ENCODE peak calls at places on chromosomes 12 and 14, in four cellular contexts. J is colonic mucosa, D is AG09309, I is psoas muscle. N is an unnamed sample.

GRCh38 chr14:33592298-33592697 is 358.6 kb downstream of the EGLN3 start:
- DNase-seq in J (no peak), D (no peak), I (no peak), N (no peak)

GRCh38 chr14:61334197-61334701 is 12.9 kb downstream of the PRKCH start:
- DNase-seq in J (no peak), D (no peak), I (no peak), N (no peak)

GRCh38 chr12:112236786-112237185 is 111.4 kb downstream of the TRAFD1 start:
- DNase-seq in J (no peak), D (no peak), I (no peak), N (no peak)

GRCh38 chr14:94654071-94654974 is 42.1 kb downstream of the SERPINA3 start:
- DNase-seq in J (no peak), D (no peak), I (no peak), N (no peak)

GRCh38 chr14:100214768-100215079 is 24.2 kb upstream of the YY1 start:
- DNase-seq in J (no peak), D (no peak), I (no peak), N (no peak)

GRCh38 chr14:56998728-56999127 is 188.4 kb upstream of the OTX2 start:
- DNase-seq in J (no peak), D (no peak), I (no peak), N (no peak)

GRCh38 chr14:20377171-20377570 is 33.7 kb downstream of the PARP2 start:
- DNase-seq in J (no peak), D (no peak), I (no peak), N (no peak)

GRCh38 chr12:123043536-123044001 is 63.1 kb downstream of the ARL6IP4 start:
- DNase-seq in J (peak), D (peak), I (peak), N (peak)

GRCh38 chr12:124747426-124748161 is 116.1 kb downstream of the SCARB1 start:
- DNase-seq in J (peak), D (peak), I (no peak), N (peak)

GRCh38 chr14:103483600-103483999 is 39.0 kb downstream of the CKB start:
- DNase-seq in J (no peak), D (peak), I (no peak), N (no peak)

GRCh38 chr12:57212701-57213067 is 3.9 kb upstream of the NXPH4 start:
- DNase-seq in J (no peak), D (no peak), I (no peak), N (no peak)

GRCh38 chr12:79415754-79416435 is 274.9 kb downstream of the PAWR start:
- DNase-seq in J (peak), D (no peak), I (no peak), N (peak)

GRCh38 chr12:75820848-75821578 is 210.6 kb downstream of the PHLDA1 start:
- DNase-seq in J (peak), D (peak), I (peak), N (no peak)

GRCh38 chr12:95674631-95675030 is 115.9 kb downstream of the NTN4 start:
- DNase-seq in J (no peak), D (no peak), I (no peak), N (no peak)

GRCh38 chr12:104793280-104793679 is 164.8 kb downstream of the SLC41A2 start:
- DNase-seq in J (no peak), D (peak), I (no peak), N (no peak)

GRCh38 chr12:108752387-108752786 is 21.1 kb upstream of the CORO1C start:
- DNase-seq in J (no peak), D (no peak), I (no peak), N (peak)

GRCh38 chr14:26412421-26412820 is 185.4 kb downstream of the NOVA1 start:
- DNase-seq in J (no peak), D (no peak), I (no peak), N (no peak)

GRCh38 chr12:11836282-11836963 is 186.9 kb downstream of the ETV6 start:
- DNase-seq in J (no peak), D (no peak), I (no peak), N (no peak)

GRCh38 chr12:5078423-5078822 is 34.7 kb downstream of the KCNA5 start:
- DNase-seq in J (no peak), D (no peak), I (no peak), N (no peak)

GRCh38 chr12:110165540-110166159 is 41.5 kb downstream of the IFT81 start:
- DNase-seq in J (no peak), D (no peak), I (no peak), N (no peak)

GRCh38 chr12:96585977-96586376 is 96.6 kb downstream of the CFAP54 start:
- DNase-seq in J (no peak), D (no peak), I (no peak), N (no peak)

GRCh38 chr12:106049105-106049504 is 89.6 kb downstream of the NUAK1 start:
- DNase-seq in J (no peak), D (no peak), I (no peak), N (no peak)

GRCh38 chr14:96299441-96299840 is 43.4 kb downstream of the BDKRB1 start:
- DNase-seq in J (no peak), D (no peak), I (no peak), N (no peak)

GRCh38 chr12:130764475-130765185 is 48.5 kb upstream of the RIMBP2 start:
- DNase-seq in J (no peak), D (no peak), I (no peak), N (peak)

GRCh38 chr12:15729097-15729496 is 60.1 kb downstream of the EPS8 start:
- DNase-seq in J (no peak), D (no peak), I (no peak), N (no peak)

GRCh38 chr12:24617471-24617870 is 331.4 kb downstream of the BCAT1 start:
- DNase-seq in J (no peak), D (no peak), I (no peak), N (no peak)

GRCh38 chr12:54587315-54587821 is 1.1 kb downstream of the PPP1R1A start:
- DNase-seq in J (no peak), D (no peak), I (peak), N (no peak)

GRCh38 chr12:64186789-64187188 is 35.3 kb downstream of the KICS2 start:
- DNase-seq in J (no peak), D (no peak), I (no peak), N (no peak)

GRCh38 chr14:104521816-104522745 is 57.5 kb upstream of the C14orf180 start:
- DNase-seq in J (no peak), D (no peak), I (no peak), N (no peak)

GRCh38 chr12:109719123-109720022 is 5.7 kb downstream of the FAM222A start:
- DNase-seq in J (no peak), D (no peak), I (no peak), N (peak)

GRCh38 chr12:96520767-96521166 is 31.4 kb downstream of the CFAP54 start:
- DNase-seq in J (no peak), D (no peak), I (no peak), N (no peak)

GRCh38 chr12:97148941-97149559 is 242.0 kb downstream of the NEDD1 start:
- DNase-seq in J (peak), D (no peak), I (peak), N (peak)

GRCh38 chr12:114691196-114691595 is 7.2 kb upstream of the TBX3 start:
- DNase-seq in J (no peak), D (no peak), I (no peak), N (no peak)

GRCh38 chr12:114688256-114688845 is 4.4 kb upstream of the TBX3 start:
- DNase-seq in J (no peak), D (no peak), I (no peak), N (no peak)

GRCh38 chr12:114690267-114691135 is 6.5 kb upstream of the TBX3 start:
- DNase-seq in J (no peak), D (no peak), I (no peak), N (no peak)

GRCh38 chr12:114687802-114688201 is 3.8 kb upstream of the TBX3 start:
- DNase-seq in J (no peak), D (no peak), I (no peak), N (no peak)

DNA sequence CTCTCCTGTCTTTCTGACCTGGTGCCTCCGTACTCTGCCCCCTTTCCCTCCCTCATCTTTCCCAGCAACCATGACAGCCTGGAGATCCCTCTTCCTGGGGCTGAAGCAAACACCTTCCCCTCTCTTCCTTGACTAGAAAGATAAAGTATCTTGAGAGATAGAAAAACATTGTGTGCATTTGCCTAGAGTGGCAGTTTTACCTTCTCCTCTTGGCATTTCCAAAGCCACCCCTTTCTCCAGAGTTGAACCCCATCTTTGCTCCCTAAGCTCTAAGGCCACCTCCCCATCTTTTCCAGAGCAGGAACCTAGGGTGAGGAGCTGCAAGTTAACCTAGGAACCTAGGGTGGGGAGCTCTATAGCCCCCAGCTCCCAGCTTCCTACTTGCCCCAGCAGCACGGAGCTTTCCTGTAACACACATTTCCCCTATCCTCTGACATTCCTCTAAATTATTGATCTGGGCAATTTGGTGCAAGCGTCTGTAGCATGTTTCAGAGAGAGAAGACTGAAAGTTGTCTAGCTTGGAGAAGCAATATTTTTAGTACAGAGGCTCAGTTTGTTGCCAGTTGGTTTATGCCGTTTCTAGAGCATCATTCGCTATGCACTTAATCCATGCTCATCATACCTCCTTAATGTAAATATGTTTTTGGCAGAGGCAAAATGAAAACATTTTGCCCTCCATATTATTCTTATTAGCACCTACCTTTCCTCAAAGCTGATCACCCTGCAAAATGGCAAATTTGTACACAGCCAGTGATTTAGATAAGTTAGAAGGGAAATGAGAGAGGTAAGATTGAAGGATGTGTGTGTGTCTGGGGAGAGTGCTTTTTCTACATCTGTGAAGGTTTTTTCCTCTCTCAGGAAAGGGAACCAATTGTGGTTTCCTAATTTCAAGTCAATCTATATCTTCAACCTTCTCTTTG is 5.4 kb upstream of the TBX3 start:
- DNase-seq in J (no peak), D (no peak), I (no peak), N (no peak)
- H3K4me3 ChIP-seq in J (no peak), D (no peak), I (no peak), N (no peak)

DNA sequence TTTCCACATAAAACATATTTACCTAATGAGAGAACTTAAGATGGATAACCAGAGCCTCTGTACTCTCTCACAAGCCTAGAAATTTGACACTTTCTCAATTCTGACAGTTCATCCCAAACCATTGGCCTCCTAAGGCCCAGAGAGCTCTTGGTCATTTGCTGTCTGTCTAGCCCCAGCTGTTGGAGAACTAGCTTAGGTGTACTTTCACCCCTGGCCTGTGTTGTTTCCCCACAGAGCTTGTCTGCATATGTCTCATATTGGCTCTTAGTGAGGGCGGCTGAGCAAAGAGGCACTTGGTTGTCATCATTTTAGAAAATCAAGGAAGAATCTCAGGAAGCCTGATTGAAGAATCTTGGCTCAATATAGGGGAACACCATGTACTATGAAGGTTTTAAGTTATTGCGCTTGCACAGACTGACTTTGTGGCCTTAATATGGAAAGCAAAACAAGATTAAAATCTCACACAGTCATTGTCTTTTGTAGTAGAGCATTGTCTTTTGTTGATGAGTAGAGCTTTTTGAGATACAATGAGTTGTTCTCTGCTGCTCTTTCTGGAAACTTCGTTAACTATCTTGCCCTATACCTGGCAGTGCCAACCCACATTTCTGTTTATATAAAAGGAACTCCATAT is 324.6 kb downstream of the RAD51B start:
- DNase-seq in J (peak), D (no peak), I (peak), N (no peak)
- TF ChIP-seq CTCF in J (no peak), D (no peak), I (no peak), N (no peak)

GRCh38 chr12:77953515-77953914 is 122.8 kb downstream of the NAV3 start:
- DNase-seq in J (no peak), D (no peak), I (no peak), N (no peak)

GRCh38 chr12:77957034-77957433 is 126.3 kb downstream of the NAV3 start:
- DNase-seq in J (no peak), D (no peak), I (no peak), N (no peak)

DNA sequence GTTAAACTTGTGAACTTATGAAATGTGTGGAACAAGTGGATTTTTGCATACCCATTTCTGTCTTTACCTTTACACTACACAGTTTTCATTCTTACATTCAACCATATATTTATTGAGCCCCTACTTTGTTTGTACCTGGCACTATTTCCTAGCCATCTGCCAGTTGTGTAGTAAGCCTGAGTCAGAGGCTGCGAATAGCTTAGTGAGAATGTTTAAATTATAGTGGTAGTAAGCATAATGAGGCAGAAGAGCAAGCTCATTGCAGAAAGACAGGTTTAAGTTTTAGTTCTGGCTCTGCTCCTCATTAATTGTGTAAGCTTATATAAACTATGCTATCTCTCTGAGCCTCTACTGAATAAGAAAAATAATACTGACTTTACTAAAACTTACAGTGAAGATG is 123.5 kb downstream of the NAV3 start:
- DNase-seq in J (no peak), D (no peak), I (no peak), N (no peak)
- H3K4me3 ChIP-seq in J (no peak), D (no peak), I (no peak), N (no peak)

GRCh38 chr12:78226763-78227162 is 396.1 kb downstream of the NAV3 start:
- DNase-seq in J (no peak), D (no peak), I (no peak), N (no peak)

GRCh38 chr12:78232756-78233155 is 402.1 kb downstream of the NAV3 start:
- DNase-seq in J (no peak), D (no peak), I (no peak), N (no peak)

GRCh38 chr12:78224154-78224553 is 393.5 kb downstream of the NAV3 start:
- DNase-seq in J (no peak), D (no peak), I (no peak), N (no peak)

GRCh38 chr12:78229491-78230209 is 399.0 kb downstream of the NAV3 start:
- DNase-seq in J (peak), D (peak), I (no peak), N (peak)
- TF ChIP-seq CTCF in J (peak), D (peak), I (peak), N (peak)

DNA sequence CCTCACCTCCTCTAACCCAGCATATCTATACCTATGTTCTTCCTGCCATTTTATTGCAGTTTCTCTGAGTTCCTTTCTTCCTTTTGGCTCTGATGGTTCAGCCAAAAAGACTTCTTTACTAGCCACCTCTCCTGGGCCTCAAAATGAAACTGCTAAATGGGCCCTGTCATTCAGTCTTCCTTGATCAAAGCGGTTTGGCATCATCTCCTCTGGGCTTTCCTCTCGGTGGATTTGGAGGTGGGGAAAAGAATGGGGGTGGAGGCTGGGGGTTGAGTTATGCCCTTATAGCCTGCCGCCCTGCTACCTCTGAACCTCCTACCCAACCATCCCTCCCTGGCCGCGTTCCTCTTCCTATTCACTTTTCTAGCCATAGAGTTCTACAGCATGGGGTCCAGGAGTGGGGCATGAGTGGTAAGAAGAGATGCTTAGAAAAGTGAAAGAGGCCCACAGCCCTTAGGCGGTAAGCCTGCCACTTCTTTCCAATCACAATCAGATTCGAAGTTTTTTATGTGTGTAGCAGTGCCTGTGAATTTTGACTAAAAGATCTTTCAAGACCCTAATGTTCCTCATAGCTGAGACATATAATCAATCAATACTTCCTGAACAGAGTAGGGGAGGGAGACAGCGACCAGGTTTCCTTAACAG is 2.5 kb downstream of the AJUBA start:
- DNase-seq in J (no peak), D (no peak), I (no peak), N (no peak)
- H3K4me3 ChIP-seq in J (no peak), D (peak), I (peak), N (peak)

DNA sequence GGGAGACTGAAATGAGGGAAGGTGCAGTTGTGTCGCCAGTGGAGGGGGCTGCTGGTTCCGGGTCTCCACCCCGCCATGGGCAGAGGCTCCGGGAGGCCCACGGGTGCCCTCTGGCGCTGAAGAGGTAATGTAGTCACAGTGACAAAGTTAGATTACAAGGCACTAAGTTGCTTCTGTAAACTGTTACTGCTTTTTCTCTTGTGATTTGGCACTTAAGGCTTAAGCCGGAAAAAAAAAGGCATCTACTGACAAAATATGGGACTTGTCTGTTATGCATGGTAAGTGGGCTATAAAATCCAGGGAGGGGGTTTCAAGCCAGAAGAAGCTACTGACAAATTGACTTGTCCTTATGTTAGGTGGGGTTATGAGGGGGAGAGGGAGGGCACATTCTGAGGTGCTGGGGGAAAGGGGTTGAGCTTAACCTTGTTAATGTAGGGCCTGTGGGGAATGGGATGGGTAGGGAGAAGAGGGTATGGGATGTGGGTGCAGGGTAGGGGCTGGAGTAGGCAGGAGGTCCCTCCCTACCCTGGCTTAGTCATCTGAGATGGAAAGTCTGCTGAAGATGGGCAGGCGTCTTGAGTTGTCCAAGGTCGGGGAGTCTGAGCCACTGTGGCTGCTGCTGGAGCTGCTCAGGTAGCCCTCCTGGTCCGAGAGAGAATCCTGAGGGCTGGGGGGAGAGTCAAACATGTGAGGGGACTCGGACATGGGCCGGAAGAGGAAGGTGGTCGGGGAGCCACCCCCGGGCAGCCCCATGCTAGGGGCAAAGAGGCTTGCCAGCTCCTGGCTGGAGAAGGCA is 3.7 kb downstream of the ZFP36L1 start:
- DNase-seq in J (peak), D (no peak), I (peak), N (no peak)
- TF ChIP-seq CTCF in J (peak), D (peak), I (peak), N (no peak)